ENCODE peak calls at places on chromosomes 2 and 18, in four cellular contexts. K is HepG2, I is HCT116, L is K562. D is an unnamed sample. For H3K4me1 and H3K27me3, the result is how much of the 10 kb centered on the place peaks cover.

GRCh38 chr2:43039376-43040080 is 186.9 kb downstream of the ZFP36L2 start:
- DNase-seq in K (no peak), L (no peak), I (no peak), D (no peak)

GRCh38 chr2:20476950-20477349 is 30.1 kb downstream of the RHOB start:
- DNase-seq in K (no peak), I (no peak), L (no peak), D (no peak)

GRCh38 chr2:196170681-196171247 is 614 bp downstream of the STK17B start:
- DNase-seq in I (no peak), L (no peak), K (peak), D (no peak)

GRCh38 chr2:108858894-108859293 is 72.3 kb downstream of the CCDC138 start:
- DNase-seq in K (no peak), I (no peak), L (no peak), D (no peak)

GRCh38 chr18:36532394-36532793 is 234.9 kb downstream of the FHOD3 start:
- DNase-seq in I (no peak), K (no peak), L (no peak), D (no peak)

GRCh38 chr2:161990741-161991140 is 83.3 kb downstream of the DPP4 start:
- DNase-seq in I (peak), L (no peak), K (peak), D (no peak)

GRCh38 chr2:101272045-101272784 is 19.5 kb downstream of the CNOT11 start:
- DNase-seq in K (no peak), L (no peak), I (no peak), D (no peak)

GRCh38 chr2:26448651-26449050 is 29.3 kb downstream of the OTOF start:
- DNase-seq in L (no peak), K (no peak), I (no peak), D (no peak)

GRCh38 chr2:69926849-69927515 is 12.1 kb downstream of the MXD1 start:
- DNase-seq in I (no peak), L (no peak), K (peak), D (no peak)

GRCh38 chr18:30358545-30358944 is 684.0 kb downstream of the DSC3 start:
- DNase-seq in K (no peak), L (no peak), I (no peak), D (no peak)

GRCh38 chr2:172408143-172408766 is 19.1 kb upstream of the ITGA6 start:
- DNase-seq in K (no peak), L (no peak), I (no peak), D (no peak)

GRCh38 chr18:52130621-52131020 is 209.4 kb upstream of the DCC start:
- DNase-seq in I (no peak), L (no peak), K (no peak), D (no peak)

GRCh38 chr2:11348209-11348749 is 3.8 kb upstream of the ROCK2 start:
- DNase-seq in I (no peak), L (no peak), K (peak), D (no peak)

GRCh38 chr2:241502281-241502680 is 6.1 kb downstream of the STK25 start:
- DNase-seq in K (no peak), I (no peak), L (no peak), D (no peak)

GRCh38 chr2:121955313-121956211 is 200.1 kb downstream of the TSN start:
- DNase-seq in I (no peak), K (no peak), L (no peak), D (no peak)

GRCh38 chr2:36618381-36618780 is 20.4 kb upstream of the FEZ2 start:
- DNase-seq in K (peak), I (peak), L (peak), D (peak)

GRCh38 chr2:19802088-19802806 is 99.5 kb downstream of the TTC32 start:
- DNase-seq in L (no peak), K (no peak), I (no peak), D (no peak)

DNA sequence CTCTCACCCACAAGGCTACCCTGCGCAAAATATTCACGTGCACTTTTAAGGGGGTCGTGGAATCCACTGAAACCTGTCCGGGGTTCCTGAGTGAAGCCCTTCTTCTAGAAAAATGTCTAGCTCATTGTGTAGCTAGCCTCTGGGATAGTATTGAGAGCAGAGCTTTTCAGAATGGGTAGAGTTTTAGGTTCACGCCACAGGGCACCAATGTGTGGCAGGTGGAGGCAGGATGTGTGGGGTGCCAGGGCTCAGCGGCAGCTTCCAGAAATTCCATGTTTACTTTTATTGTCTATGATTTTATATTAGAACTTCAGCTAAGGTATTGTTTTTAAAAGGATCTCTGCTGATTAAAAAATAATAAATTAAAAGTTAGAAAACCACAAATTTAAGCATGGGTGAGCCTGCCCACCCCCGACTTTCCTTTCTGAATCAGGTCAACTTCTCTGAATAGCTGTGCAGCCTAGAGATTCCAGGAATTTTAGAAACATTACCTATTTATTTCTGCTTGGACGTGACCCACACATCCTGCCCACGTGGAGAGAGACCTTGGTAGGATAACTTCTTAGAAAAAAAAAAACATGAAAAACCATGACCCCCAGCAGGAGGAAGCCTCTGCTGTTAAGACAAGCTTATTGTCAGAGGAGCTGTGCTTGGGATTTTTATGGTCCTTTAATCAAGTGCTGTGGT is 163.7 kb downstream of the CTIF start:
- DNase-seq in K (no peak), L (no peak), I (no peak), D (no peak)
- H3K4me1 ChIP-seq in K (under half), L (under half), I (under half), D (under half)

GRCh38 chr2:8676191-8676914 is 5.5 kb upstream of the ID2 start:
- DNase-seq in K (no peak), L (no peak), I (no peak), D (no peak)

GRCh38 chr2:8676915-8677645 is 4.8 kb upstream of the ID2 start:
- DNase-seq in I (no peak), L (no peak), K (no peak), D (no peak)

GRCh38 chr2:8679567-8679826 is 2.4 kb upstream of the ID2 start:
- DNase-seq in K (no peak), L (no peak), I (no peak), D (no peak)

GRCh38 chr2:8678731-8679566 is 2.9 kb upstream of the ID2 start:
- DNase-seq in L (peak), K (peak), I (peak), D (no peak)

DNA sequence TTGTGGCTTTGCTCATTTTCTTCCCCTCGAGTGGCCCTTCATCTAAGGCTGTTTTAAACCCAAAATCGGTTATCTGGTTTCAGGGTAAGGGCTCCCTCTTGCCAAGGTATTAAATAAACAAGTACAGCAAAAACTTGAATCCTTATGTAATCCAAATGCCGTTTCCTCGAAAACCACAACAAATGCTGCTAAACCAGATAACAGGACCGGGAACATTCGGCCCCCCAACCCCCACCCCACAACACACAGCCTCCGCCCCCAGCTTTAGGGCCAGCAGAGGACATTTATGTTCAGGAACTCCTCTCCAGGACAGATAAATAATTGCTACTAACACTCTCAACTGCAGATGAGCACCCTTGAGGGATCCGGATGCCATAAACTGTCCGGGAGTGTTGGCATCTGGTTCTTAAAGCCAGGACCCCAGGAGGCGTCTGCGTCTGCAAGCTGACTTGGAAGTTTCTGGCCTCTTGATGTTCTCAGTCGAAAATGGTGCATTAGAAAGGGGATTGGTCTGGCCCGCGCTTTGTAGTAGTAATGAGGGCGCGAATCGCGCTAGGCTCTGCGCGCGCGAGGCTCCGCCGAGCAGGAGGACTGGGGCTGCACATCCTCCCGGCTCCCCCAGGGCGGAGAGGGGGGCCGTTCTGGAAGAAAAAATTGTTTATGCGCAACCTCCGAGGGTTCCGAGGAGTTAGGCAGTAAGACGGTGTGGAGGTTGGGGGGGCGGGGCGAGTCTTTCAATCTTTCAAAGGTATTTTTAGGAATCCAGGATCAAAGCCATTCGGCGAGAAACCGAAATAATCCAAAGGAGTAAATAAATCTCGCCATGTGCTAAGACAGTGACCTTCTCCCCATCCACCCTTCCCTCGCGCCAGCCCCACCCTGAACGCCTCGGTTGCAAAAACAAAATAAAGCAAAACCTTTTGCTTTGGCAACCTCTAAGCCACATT is 3.9 kb upstream of the ID2 start:
- DNase-seq in I (peak), K (peak), L (peak), D (no peak)
- TF ChIP-seq TCF7L2 in I (no peak), K (no peak), L (no peak), D (peak)

DNA sequence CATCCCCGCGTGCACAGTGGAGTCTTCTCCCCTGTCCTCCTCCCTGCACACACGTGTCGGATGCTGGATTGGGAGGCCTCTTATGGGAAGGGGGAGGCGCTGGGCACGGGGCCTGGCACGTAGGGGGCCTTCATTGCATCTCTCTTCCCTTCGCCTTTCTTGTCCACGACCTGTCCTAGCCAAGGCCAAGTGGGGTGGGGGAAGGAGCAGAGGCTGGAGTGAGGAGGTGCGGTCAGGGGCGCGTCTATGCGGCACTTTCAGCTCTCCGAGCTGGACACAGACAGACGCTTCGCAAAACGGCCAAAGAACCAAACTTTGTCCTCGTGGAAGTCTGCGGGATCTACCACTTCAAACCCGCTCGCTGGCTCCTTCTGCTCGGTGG is 13.4 kb downstream of the ALPG start:
- DNase-seq in K (no peak), I (no peak), L (no peak), D (no peak)
- H3K27me3 ChIP-seq in K (half or more), I (under half), L (under half), D (under half)

DNA sequence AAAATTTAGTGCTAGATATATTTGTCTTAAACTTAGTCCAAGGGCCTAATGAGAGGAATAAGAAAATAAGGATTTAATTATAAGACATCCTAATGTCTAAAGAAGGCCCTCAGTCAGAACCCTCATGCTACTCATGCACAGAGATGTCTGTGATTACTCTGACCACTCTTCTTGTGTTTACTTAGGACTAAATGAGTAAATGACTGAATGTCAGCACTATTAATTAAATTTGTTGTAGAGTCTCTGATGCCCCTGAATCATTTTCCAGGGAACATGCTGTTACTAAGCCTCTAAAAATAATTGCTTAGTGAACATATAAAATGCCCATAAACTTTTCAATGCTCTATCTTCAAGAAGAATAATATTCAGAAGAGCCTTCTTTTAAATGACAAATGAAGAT is 32.4 kb downstream of the GULP1 start:
- DNase-seq in L (no peak), I (no peak), K (no peak), D (no peak)
- H3K4me1 ChIP-seq in L (under half), I (under half), K (under half), D (under half)

GRCh38 chr2:68837164-68837860 is 33.9 kb downstream of the BMP10 start:
- DNase-seq in I (peak), L (peak), K (peak), D (peak)
- TF ChIP-seq TCF7L2 in I (no peak), L (no peak), K (no peak), D (no peak)

GRCh38 chr18:74454279-74454741 is 2.8 kb downstream of the DIPK1C start:
- DNase-seq in I (no peak), L (no peak), K (no peak), D (no peak)

GRCh38 chr18:74453642-74454198 is 3.4 kb downstream of the DIPK1C start:
- DNase-seq in I (no peak), L (no peak), K (no peak), D (no peak)

GRCh38 chr18:74456017-74456408 is 1.1 kb downstream of the DIPK1C start:
- DNase-seq in I (no peak), L (no peak), K (no peak), D (no peak)

GRCh38 chr18:74456409-74457042 is 582 bp downstream of the DIPK1C start:
- DNase-seq in K (no peak), L (no peak), I (no peak), D (no peak)

DNA sequence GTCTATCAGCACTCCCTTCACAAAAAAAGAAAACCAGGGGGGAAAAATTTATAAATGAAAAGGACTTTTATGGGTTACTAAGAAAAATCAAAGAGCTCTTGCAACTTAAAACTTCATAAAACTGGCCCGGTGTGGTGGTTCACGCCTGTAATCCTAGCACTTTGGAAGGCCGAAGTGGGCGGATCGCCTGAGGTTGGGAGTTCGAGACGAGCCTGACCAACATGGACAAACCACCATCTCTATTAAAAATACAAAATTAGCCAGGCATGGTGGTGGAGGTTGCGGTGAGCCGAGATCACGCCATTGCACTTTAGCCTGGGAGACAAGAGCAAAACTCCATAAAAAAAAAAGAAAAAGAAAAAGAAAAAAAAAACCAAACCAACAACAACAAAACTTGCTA is 1.7 kb downstream of the DIPK1C start:
- DNase-seq in K (no peak), I (no peak), L (no peak), D (no peak)
- H3K27me3 ChIP-seq in K (half or more), I (under half), L (half or more), D (under half)

GRCh38 chr2:215684448-215685217 is 248.8 kb upstream of the FN1 start:
- DNase-seq in L (no peak), K (peak), I (no peak), D (no peak)
- H3K4me1 ChIP-seq in L (under half), K (half or more), I (under half), D (under half)

D was measured in Panc1.